ENCODE peak calls at places on chromosome 19, in six cellular contexts. T, E, A, J, Q and I are unnamed samples.

GRCh38 chr19:39131255-39131755 is 5.7 kb downstream of the PAK4 start:
- DNase-seq in T (no peak), E (peak), A (no peak), J (peak), Q (peak), I (no peak)

GRCh38 chr19:435707-436412 is 25.0 kb downstream of the SHC2 start:
- DNase-seq in T (no peak), E (no peak), A (no peak), J (no peak), Q (no peak), I (no peak)

GRCh38 chr19:56840452-56841193 is at the start of the genes PEG3 and ZIM2:
- DNase-seq in T (no peak), E (peak), A (peak), J (no peak), Q (no peak), I (peak)

GRCh38 chr19:40921005-40921897 is 39.2 kb upstream of the CYP2A7 start:
- DNase-seq in T (no peak), E (no peak), A (peak), J (peak), Q (no peak), I (peak)

GRCh38 chr19:30450101-30450500 is 77.9 kb downstream of the ZNF536 start:
- DNase-seq in T (no peak), E (peak), A (no peak), J (peak), Q (no peak), I (peak)

GRCh38 chr19:47247308-47247990 is 8.9 kb upstream of the CCDC9 start:
- DNase-seq in T (peak), E (peak), A (peak), J (peak), Q (no peak), I (peak)

GRCh38 chr19:16620018-16620417 is 8.0 kb downstream of the MED26 start:
- DNase-seq in T (no peak), E (no peak), A (no peak), J (no peak), Q (no peak), I (no peak)

GRCh38 chr19:12828494-12828893 is 5.9 kb downstream of the RTBDN start:
- DNase-seq in T (no peak), E (no peak), A (peak), J (no peak), Q (no peak), I (peak)

GRCh38 chr19:40461669-40462221 is 3.8 kb downstream of the BLVRB start:
- DNase-seq in T (no peak), E (peak), A (no peak), J (no peak), Q (no peak), I (no peak)

GRCh38 chr19:53981408-53981998 is 9.9 kb upstream of the CACNG6 start:
- DNase-seq in T (no peak), E (no peak), A (no peak), J (no peak), Q (no peak), I (no peak)

GRCh38 chr19:29758863-29759262 is 43.8 kb upstream of the C19orf12 start:
- DNase-seq in T (no peak), E (no peak), A (no peak), J (no peak), Q (no peak), I (no peak)

GRCh38 chr19:6891761-6892385 is 4.5 kb downstream of the ADGRE1 start:
- DNase-seq in T (peak), E (no peak), A (no peak), J (no peak), Q (no peak), I (no peak)

GRCh38 chr19:49142866-49143335 is 12.3 kb downstream of the HRC start:
- DNase-seq in T (peak), E (peak), A (peak), J (peak), Q (peak), I (peak)

GRCh38 chr19:6018786-6019185 is 40.8 kb upstream of the RANBP3 start:
- DNase-seq in T (no peak), E (no peak), A (no peak), J (no peak), Q (no peak), I (no peak)

GRCh38 chr19:51751655-51752054 is at the start of gene FPR1:
- DNase-seq in T (no peak), E (no peak), A (no peak), J (no peak), Q (no peak), I (no peak)

GRCh38 chr19:48325265-48325910 is at the start of gene EMP3:
- DNase-seq in T (peak), E (peak), A (peak), J (peak), Q (no peak), I (peak)

GRCh38 chr19:40596608-40597328 is 4.4 kb upstream of the LTBP4 start:
- DNase-seq in T (no peak), E (peak), A (peak), J (peak), Q (peak), I (peak)

GRCh38 chr19:48509467-48510194 is 2.0 kb downstream of the LMTK3 start:
- DNase-seq in T (no peak), E (no peak), A (no peak), J (peak), Q (no peak), I (no peak)

GRCh38 chr19:33660426-33661160 is 38.8 kb downstream of the CHST8 start:
- DNase-seq in T (no peak), E (no peak), A (no peak), J (no peak), Q (no peak), I (no peak)

GRCh38 chr19:8702350-8702749 is 3.8 kb upstream of the ACTL9 start:
- DNase-seq in T (peak), E (no peak), A (no peak), J (no peak), Q (no peak), I (no peak)

GRCh38 chr19:8020681-8021080 is 15.2 kb upstream of the ELAVL1 start:
- DNase-seq in T (no peak), E (no peak), A (no peak), J (no peak), Q (no peak), I (no peak)

GRCh38 chr19:347946-348861 is 3.6 kb upstream of the MIER2 start:
- DNase-seq in T (no peak), E (no peak), A (no peak), J (peak), Q (no peak), I (no peak)

GRCh38 chr19:4971424-4971793 is 2.5 kb downstream of the KDM4B start:
- DNase-seq in T (peak), E (no peak), A (no peak), J (no peak), Q (no peak), I (peak)

GRCh38 chr19:40512110-40512472 is 45.3 kb downstream of the SPTBN4 start:
- DNase-seq in T (no peak), E (no peak), A (no peak), J (no peak), Q (no peak), I (no peak)

GRCh38 chr19:55820037-55820436 is 11.8 kb downstream of the NLRP11 start:
- DNase-seq in T (no peak), E (no peak), A (no peak), J (no peak), Q (no peak), I (no peak)

GRCh38 chr19:42287826-42288107 is 14.2 kb upstream of the PRR19 start:
- DNase-seq in T (no peak), E (no peak), A (no peak), J (no peak), Q (no peak), I (no peak)

GRCh38 chr19:4369109-4369887 is 25.9 kb downstream of the MPND start:
- DNase-seq in T (peak), E (peak), A (peak), J (peak), Q (no peak), I (peak)